ENCODE peak calls at places on chromosomes 1 and 21, in five cellular contexts. One of them, this sample, is unnamed.
A peak's percentile ranks its signal among the peaks of the same experiment; 100 is the strongest.

GRCh38 chr1:4634793-4635406 is 19.5 kb upstream of the AJAP1 start:
- DNase-seq in upper lobe of left lung: no peak
- DNase-seq in mammary epithelial cell: no peak
- DNase-seq in mesendoderm: no peak
- DNase-seq in A549: no peak
- DNase-seq in this sample: no peak

GRCh38 chr1:193085263-193085662 is 20.0 kb downstream of the GLRX2 start:
- DNase-seq in upper lobe of left lung: no peak
- DNase-seq in mammary epithelial cell: no peak
- DNase-seq in mesendoderm: no peak
- DNase-seq in A549: no peak
- DNase-seq in this sample: no peak

GRCh38 chr1:160550572-160551034 is 27.5 kb upstream of the SLAMF6 start:
- DNase-seq in upper lobe of left lung: peak; percentile 17
- DNase-seq in mammary epithelial cell: no peak
- DNase-seq in mesendoderm: peak; percentile 65
- DNase-seq in A549: no peak
- DNase-seq in this sample: no peak

GRCh38 chr1:153679337-153680119 is 1.0 kb downstream of the NPR1 start:
- DNase-seq in upper lobe of left lung: peak; percentile 89
- DNase-seq in mammary epithelial cell: no peak
- DNase-seq in mesendoderm: no peak
- DNase-seq in A549: no peak
- DNase-seq in this sample: no peak

GRCh38 chr21:28177008-28177603 is 815.6 kb downstream of the LTN1 start:
- DNase-seq in upper lobe of left lung: no peak
- DNase-seq in mammary epithelial cell: no peak
- DNase-seq in mesendoderm: no peak
- DNase-seq in A549: no peak
- DNase-seq in this sample: no peak

GRCh38 chr1:51734899-51735745 is 118.2 kb downstream of the OSBPL9 start:
- DNase-seq in upper lobe of left lung: no peak
- DNase-seq in mammary epithelial cell: no peak
- DNase-seq in mesendoderm: no peak
- DNase-seq in A549: no peak
- DNase-seq in this sample: no peak

GRCh38 chr1:115413208-115413607 is 75.2 kb upstream of the NGF start:
- DNase-seq in upper lobe of left lung: no peak
- DNase-seq in mammary epithelial cell: no peak
- DNase-seq in mesendoderm: no peak
- DNase-seq in A549: no peak
- DNase-seq in this sample: no peak

GRCh38 chr21:27555996-27556395 is 589.1 kb upstream of the ADAMTS5 start:
- DNase-seq in upper lobe of left lung: no peak
- DNase-seq in mammary epithelial cell: no peak
- DNase-seq in mesendoderm: no peak
- DNase-seq in A549: no peak
- DNase-seq in this sample: no peak

GRCh38 chr21:29102791-29103257 is 27.6 kb upstream of the MAP3K7CL start:
- DNase-seq in upper lobe of left lung: no peak
- DNase-seq in mammary epithelial cell: no peak
- DNase-seq in mesendoderm: no peak
- DNase-seq in A549: no peak
- DNase-seq in this sample: no peak

GRCh38 chr1:154951901-154952657 is 3.8 kb downstream of the PBXIP1 start:
- DNase-seq in upper lobe of left lung: peak; percentile 63
- DNase-seq in mammary epithelial cell: no peak
- DNase-seq in mesendoderm: no peak
- DNase-seq in A549: no peak
- DNase-seq in this sample: no peak

GRCh38 chr1:113542221-113542701 is 151.9 kb downstream of the MAGI3 start:
- DNase-seq in upper lobe of left lung: no peak
- DNase-seq in mammary epithelial cell: peak; percentile 88
- DNase-seq in mesendoderm: no peak
- DNase-seq in A549: no peak
- DNase-seq in this sample: no peak

GRCh38 chr1:24694380-24694843 is 50.8 kb upstream of the CLIC4 start:
- DNase-seq in upper lobe of left lung: no peak
- DNase-seq in mammary epithelial cell: no peak
- DNase-seq in mesendoderm: no peak
- DNase-seq in A549: no peak
- DNase-seq in this sample: no peak

GRCh38 chr1:59732219-59732955 is 82.4 kb upstream of the HOOK1 start:
- DNase-seq in upper lobe of left lung: no peak
- DNase-seq in mammary epithelial cell: no peak
- DNase-seq in mesendoderm: no peak
- DNase-seq in A549: no peak
- DNase-seq in this sample: no peak

GRCh38 chr1:30445449-30445848 is 277.9 kb downstream of the MATN1 start:
- DNase-seq in upper lobe of left lung: no peak
- DNase-seq in mammary epithelial cell: no peak
- DNase-seq in mesendoderm: no peak
- DNase-seq in A549: no peak
- DNase-seq in this sample: peak; percentile 35

GRCh38 chr1:53526451-53527101 is 67.4 kb downstream of the DMRTB1 start:
- DNase-seq in upper lobe of left lung: peak; percentile 86
- DNase-seq in mammary epithelial cell: no peak
- DNase-seq in mesendoderm: no peak
- DNase-seq in A549: no peak
- DNase-seq in this sample: peak; percentile 82

GRCh38 chr1:63787875-63788274 is 14.1 kb downstream of the ROR1 start:
- DNase-seq in upper lobe of left lung: no peak
- DNase-seq in mammary epithelial cell: no peak
- DNase-seq in mesendoderm: peak; percentile 78
- DNase-seq in A549: no peak
- DNase-seq in this sample: no peak

GRCh38 chr1:206904423-206905142 is 7.3 kb downstream of the IL24 start:
- DNase-seq in upper lobe of left lung: no peak
- DNase-seq in mammary epithelial cell: no peak
- DNase-seq in mesendoderm: no peak
- DNase-seq in A549: no peak
- DNase-seq in this sample: no peak

GRCh38 chr1:119735217-119735616 is 23.5 kb downstream of the PHGDH start:
- DNase-seq in upper lobe of left lung: no peak
- DNase-seq in mammary epithelial cell: no peak
- DNase-seq in mesendoderm: no peak
- DNase-seq in A549: no peak
- DNase-seq in this sample: no peak

GRCh38 chr1:10793129-10793651 is 3.3 kb downstream of the CASZ1 start:
- DNase-seq in upper lobe of left lung: no peak
- DNase-seq in mammary epithelial cell: peak; percentile 36
- DNase-seq in mesendoderm: peak; percentile 43
- DNase-seq in A549: no peak
- DNase-seq in this sample: no peak

GRCh38 chr1:58067082-58067481 is 479.4 kb downstream of the OMA1 start:
- DNase-seq in upper lobe of left lung: no peak
- DNase-seq in mammary epithelial cell: peak; percentile 41
- DNase-seq in mesendoderm: peak; percentile 54
- DNase-seq in A549: no peak
- DNase-seq in this sample: no peak

GRCh38 chr21:19340303-19340702 is 936.7 kb upstream of the TMPRSS15 start:
- DNase-seq in upper lobe of left lung: no peak
- DNase-seq in mammary epithelial cell: no peak
- DNase-seq in mesendoderm: no peak
- DNase-seq in A549: no peak
- DNase-seq in this sample: no peak

GRCh38 chr1:20486457-20487235 is 636 bp upstream of the CAMK2N1 start:
- DNase-seq in upper lobe of left lung: peak; percentile 89
- DNase-seq in mammary epithelial cell: peak; percentile 61
- DNase-seq in mesendoderm: peak; percentile 78
- DNase-seq in A549: peak; percentile 50
- DNase-seq in this sample: no peak

GRCh38 chr1:233079586-233079985 is 129.2 kb downstream of the NTPCR start:
- DNase-seq in upper lobe of left lung: no peak
- DNase-seq in mammary epithelial cell: no peak
- DNase-seq in mesendoderm: no peak
- DNase-seq in A549: no peak
- DNase-seq in this sample: no peak

GRCh38 chr1:95086949-95087533 is 14.3 kb upstream of the ALG14 start:
- DNase-seq in upper lobe of left lung: no peak
- DNase-seq in mammary epithelial cell: peak; percentile 49
- DNase-seq in mesendoderm: peak; percentile 94
- DNase-seq in A549: peak; percentile 72
- DNase-seq in this sample: peak; percentile 76

GRCh38 chr1:198121058-198121829 is 35.6 kb upstream of the NEK7 start:
- DNase-seq in upper lobe of left lung: no peak
- DNase-seq in mammary epithelial cell: peak; percentile 84
- DNase-seq in mesendoderm: peak; percentile 77
- DNase-seq in A549: peak; percentile 26
- DNase-seq in this sample: no peak

GRCh38 chr1:117579221-117579906 is 26.5 kb upstream of the TENT5C start:
- DNase-seq in upper lobe of left lung: no peak
- DNase-seq in mammary epithelial cell: no peak
- DNase-seq in mesendoderm: no peak
- DNase-seq in A549: no peak
- DNase-seq in this sample: peak; percentile 62

GRCh38 chr1:92536593-92537332 is 50.0 kb upstream of the GFI1 start:
- DNase-seq in upper lobe of left lung: no peak
- DNase-seq in mammary epithelial cell: peak; percentile 34
- DNase-seq in mesendoderm: no peak
- DNase-seq in A549: no peak
- DNase-seq in this sample: no peak

GRCh38 chr1:246647113-246647512 is 77.1 kb upstream of the SCCPDH start:
- DNase-seq in upper lobe of left lung: peak; percentile 21
- DNase-seq in mammary epithelial cell: no peak
- DNase-seq in mesendoderm: peak; percentile 92
- DNase-seq in A549: no peak
- DNase-seq in this sample: no peak

GRCh38 chr1:29777522-29777921 is 541.2 kb downstream of the PTPRU start:
- DNase-seq in upper lobe of left lung: no peak
- DNase-seq in mammary epithelial cell: no peak
- DNase-seq in mesendoderm: no peak
- DNase-seq in A549: no peak
- DNase-seq in this sample: no peak

GRCh38 chr1:113860891-113861290 is 10.6 kb downstream of the PTPN22 start:
- DNase-seq in upper lobe of left lung: no peak
- DNase-seq in mammary epithelial cell: peak; percentile 38
- DNase-seq in mesendoderm: no peak
- DNase-seq in A549: no peak
- DNase-seq in this sample: no peak

GRCh38 chr1:183544598-183545297 is 45.5 kb downstream of the NCF2 start:
- DNase-seq in upper lobe of left lung: no peak
- DNase-seq in mammary epithelial cell: no peak
- DNase-seq in mesendoderm: peak; percentile 30
- DNase-seq in A549: no peak
- DNase-seq in this sample: no peak

GRCh38 chr21:44448651-44449131 is 6.6 kb upstream of the LRRC3 start:
- DNase-seq in upper lobe of left lung: peak; percentile 52
- DNase-seq in mammary epithelial cell: no peak
- DNase-seq in mesendoderm: no peak
- DNase-seq in A549: no peak
- DNase-seq in this sample: no peak

GRCh38 chr1:228011721-228012311 is 5.0 kb downstream of the WNT3A start:
- DNase-seq in upper lobe of left lung: peak; percentile 52
- DNase-seq in mammary epithelial cell: peak; percentile 26
- DNase-seq in mesendoderm: no peak
- DNase-seq in A549: no peak
- DNase-seq in this sample: peak; percentile 60

GRCh38 chr1:117589531-117589930 is 16.3 kb upstream of the TENT5C start:
- DNase-seq in upper lobe of left lung: no peak
- DNase-seq in mammary epithelial cell: no peak
- DNase-seq in mesendoderm: no peak
- DNase-seq in A549: no peak
- DNase-seq in this sample: no peak

GRCh38 chr21:36749935-36750578 is 51.1 kb downstream of the SIM2 start:
- DNase-seq in upper lobe of left lung: no peak
- DNase-seq in mammary epithelial cell: no peak
- DNase-seq in mesendoderm: peak; percentile 98
- DNase-seq in A549: no peak
- DNase-seq in this sample: no peak

GRCh38 chr21:16169810-16170209 is 440.0 kb downstream of the USP25 start:
- DNase-seq in upper lobe of left lung: no peak
- DNase-seq in mammary epithelial cell: no peak
- DNase-seq in mesendoderm: no peak
- DNase-seq in A549: no peak
- DNase-seq in this sample: no peak

DNA sequence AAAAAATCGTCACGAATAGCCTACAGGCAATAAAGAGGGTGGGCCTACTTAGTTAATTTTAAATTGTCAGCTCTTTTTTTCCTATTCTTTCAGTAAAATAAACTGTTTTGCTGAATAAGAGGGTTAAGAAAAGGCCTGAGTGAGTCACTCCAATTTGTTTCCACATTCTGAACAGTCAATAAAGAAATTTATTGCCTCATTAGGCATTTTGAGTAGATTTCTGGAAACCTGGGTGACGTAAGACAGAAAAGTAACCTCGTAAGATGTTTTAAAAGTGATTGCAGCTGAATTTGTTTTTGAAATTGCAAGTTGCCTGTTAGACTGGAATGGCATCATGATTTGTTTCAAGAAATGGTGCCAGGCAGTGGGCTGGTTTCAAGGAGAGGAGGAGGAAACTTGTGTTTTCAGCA is 439.3 kb downstream of the USP25 start:
- DNase-seq in upper lobe of left lung: no peak
- DNase-seq in mammary epithelial cell: no peak
- DNase-seq in mesendoderm: no peak
- DNase-seq in A549: no peak
- DNase-seq in this sample: no peak
- H3K4me3 ChIP-seq in upper lobe of left lung: no peak overlapping the region
- H3K4me3 ChIP-seq in mammary epithelial cell: no peak overlapping the region
- H3K4me3 ChIP-seq in mesendoderm: no peak overlapping the region
- H3K4me3 ChIP-seq in A549: no peak overlapping the region
- H3K4me3 ChIP-seq in this sample: no peak overlapping the region

GRCh38 chr21:42234026-42234425 is 15.1 kb downstream of the ABCG1 start:
- DNase-seq in upper lobe of left lung: no peak
- DNase-seq in mammary epithelial cell: no peak
- DNase-seq in mesendoderm: peak; percentile 8
- DNase-seq in A549: no peak
- DNase-seq in this sample: no peak
- H3K4me3 ChIP-seq in upper lobe of left lung: peak overlapping the region; percentile 56
- H3K4me3 ChIP-seq in mammary epithelial cell: no peak overlapping the region
- H3K4me3 ChIP-seq in mesendoderm: no peak overlapping the region
- H3K4me3 ChIP-seq in A549: peak overlapping the region; percentile 44
- H3K4me3 ChIP-seq in this sample: peak overlapping the region; percentile 82

GRCh38 chr1:21935393-21935804 is 1.7 kb downstream of the HSPG2 start:
- DNase-seq in upper lobe of left lung: no peak
- DNase-seq in mammary epithelial cell: peak; percentile 25
- DNase-seq in mesendoderm: no peak
- DNase-seq in A549: no peak
- DNase-seq in this sample: no peak
- H3K4me3 ChIP-seq in upper lobe of left lung: peak overlapping the region; percentile 78
- H3K4me3 ChIP-seq in mammary epithelial cell: peak overlapping the region; percentile 72
- H3K4me3 ChIP-seq in mesendoderm: no peak overlapping the region
- H3K4me3 ChIP-seq in A549: peak overlapping the region; percentile 76
- H3K4me3 ChIP-seq in this sample: peak overlapping the region; percentile 74

DNA sequence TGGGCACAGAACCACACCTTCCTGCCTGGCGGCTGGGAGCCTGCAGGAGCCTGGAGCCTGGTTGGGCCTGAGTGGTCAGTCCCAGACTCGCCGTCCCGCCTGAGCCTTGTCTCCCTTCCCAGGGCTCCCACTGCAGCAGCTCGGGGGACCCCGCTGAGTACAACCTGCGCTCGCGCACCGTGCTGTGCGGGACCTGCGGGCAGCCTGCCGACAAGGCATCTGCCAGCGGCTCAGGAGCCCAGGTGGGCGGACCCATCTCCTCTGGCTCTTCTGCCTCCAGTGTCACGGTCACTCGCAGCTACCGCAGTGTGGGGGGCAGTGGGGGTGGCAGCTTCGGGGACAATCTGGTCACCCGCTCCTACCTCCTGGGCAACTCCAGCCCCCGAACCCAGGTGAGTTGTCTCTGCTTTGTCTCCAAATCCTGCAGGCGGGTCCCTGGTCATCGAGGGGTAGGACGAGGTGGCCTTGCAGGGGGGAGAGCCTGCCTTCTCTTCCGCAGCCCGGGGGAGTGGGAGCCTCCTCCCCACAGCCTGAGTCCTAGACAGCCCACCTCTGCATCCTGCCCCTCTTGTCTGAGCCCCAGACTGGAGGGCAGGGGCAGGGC is 14.9 kb upstream of the SEMA4A start:
- DNase-seq in upper lobe of left lung: peak; percentile 86
- DNase-seq in mammary epithelial cell: no peak
- DNase-seq in mesendoderm: no peak
- DNase-seq in A549: no peak
- DNase-seq in this sample: no peak
- H3K4me3 ChIP-seq in upper lobe of left lung: no peak overlapping the region
- H3K4me3 ChIP-seq in mammary epithelial cell: no peak overlapping the region
- H3K4me3 ChIP-seq in mesendoderm: no peak overlapping the region
- H3K4me3 ChIP-seq in A549: no peak overlapping the region
- H3K4me3 ChIP-seq in this sample: no peak overlapping the region

This sample was measured in coronary artery.